ENCODE peak calls at places on chromosomes 12 and 14, in eight cellular contexts. D, N, E, C, H, K, P and V are unnamed samples.

GRCh38 chr12:11624126-11624525 is 25.3 kb upstream of the ETV6 start:
- DNase-seq in N (no peak), D (no peak), E (no peak), P (no peak), C (no peak), K (no peak), H (no peak), V (no peak)

GRCh38 chr12:42804928-42805327 is 215.4 kb upstream of the PRICKLE1 start:
- DNase-seq in H (no peak), K (no peak), P (no peak), N (no peak), C (no peak), D (no peak), E (no peak), V (no peak)

GRCh38 chr14:103395245-103395644 is 10.0 kb downstream of the MARK3 start:
- DNase-seq in K (no peak), E (no peak), C (no peak), D (no peak), H (no peak), P (no peak), N (no peak), V (no peak)

GRCh38 chr12:77998236-77998786 is 167.6 kb downstream of the NAV3 start:
- DNase-seq in E (no peak), K (no peak), H (peak), N (no peak), C (no peak), P (no peak), D (no peak), V (no peak)

GRCh38 chr14:104935955-104936354 is 11.3 kb downstream of the PLD4 start:
- DNase-seq in H (no peak), E (peak), D (no peak), P (no peak), N (no peak), K (no peak), C (no peak), V (no peak)

GRCh38 chr14:85599939-85600338 is 70.0 kb downstream of the FLRT2 start:
- DNase-seq in H (peak), N (no peak), C (no peak), K (no peak), P (no peak), E (no peak), D (peak), V (no peak)

GRCh38 chr12:43976027-43976426 is 140.1 kb downstream of the TMEM117 start:
- DNase-seq in K (no peak), E (no peak), C (no peak), H (no peak), D (no peak), P (no peak), N (no peak), V (no peak)

GRCh38 chr14:56660677-56661389 is 81.2 kb downstream of the TMEM260 start:
- DNase-seq in H (no peak), N (no peak), K (no peak), P (no peak), C (no peak), D (no peak), E (no peak), V (no peak)

GRCh38 chr14:73461478-73462077 is 3.2 kb upstream of the NUMB start:
- DNase-seq in P (no peak), H (no peak), K (no peak), E (no peak), D (no peak), C (no peak), N (no peak), V (no peak)

GRCh38 chr12:130683811-130684210 is 32.3 kb downstream of the RIMBP2 start:
- DNase-seq in C (no peak), E (no peak), D (no peak), K (no peak), P (no peak), H (no peak), N (no peak), V (no peak)

GRCh38 chr14:105884808-105885281 is 358.5 kb downstream of the TMEM121 start:
- DNase-seq in H (no peak), D (no peak), E (peak), C (no peak), P (no peak), K (peak), N (peak), V (no peak)

GRCh38 chr12:57319678-57320469 is 68.9 kb upstream of the STAC3 start:
- DNase-seq in H (no peak), C (no peak), K (no peak), D (no peak), E (peak), N (no peak), P (no peak), V (no peak)

GRCh38 chr12:42162198-42162597 is 17.5 kb upstream of the GXYLT1 start:
- DNase-seq in E (no peak), D (peak), P (no peak), C (peak), H (no peak), N (no peak), K (no peak), V (no peak)

GRCh38 chr14:50061664-50062437 is 54.5 kb downstream of the VCPKMT start:
- DNase-seq in P (peak), H (no peak), N (no peak), D (peak), E (peak), K (no peak), C (peak), V (no peak)

GRCh38 chr12:24012528-24012927 is 63.1 kb upstream of the SOX5 start:
- DNase-seq in P (no peak), D (peak), E (no peak), H (no peak), K (no peak), C (no peak), N (no peak), V (no peak)

GRCh38 chr12:68667896-68668295 is 18.9 kb upstream of the NUP107 start:
- DNase-seq in H (no peak), D (no peak), K (no peak), C (no peak), E (no peak), N (no peak), P (no peak), V (no peak)

GRCh38 chr14:69320581-69321365 is 60.8 kb downstream of the GALNT16 start:
- DNase-seq in C (no peak), N (peak), E (no peak), H (no peak), K (peak), D (no peak), P (no peak), V (no peak)

GRCh38 chr14:68261092-68261842 is 441.7 kb downstream of the RAD51B start:
- DNase-seq in K (no peak), P (no peak), E (no peak), D (no peak), C (no peak), H (no peak), N (no peak), V (no peak)

GRCh38 chr14:101082436-101083384 is 179.2 kb upstream of the RTL1 start:
- DNase-seq in K (no peak), H (no peak), N (no peak), P (no peak), C (no peak), D (no peak), E (no peak), V (no peak)

GRCh38 chr14:106509795-106510194 is 983.4 kb downstream of the TMEM121 start:
- DNase-seq in D (no peak), N (no peak), P (no peak), K (no peak), H (no peak), C (no peak), E (no peak), V (no peak)

GRCh38 chr12:62917066-62917465 is 17.9 kb downstream of the PPM1H start:
- DNase-seq in C (no peak), N (no peak), D (no peak), P (no peak), K (no peak), H (no peak), E (no peak), V (no peak)

GRCh38 chr12:16389594-16389993 is 42.1 kb downstream of the MGST1 start:
- DNase-seq in E (peak), P (no peak), C (no peak), D (peak), H (peak), N (no peak), K (no peak), V (no peak)

GRCh38 chr14:95156153-95156764 is 1.1 kb downstream of the DICER1 start:
- DNase-seq in E (peak), K (no peak), D (no peak), H (no peak), P (no peak), N (no peak), C (peak), V (no peak)

GRCh38 chr14:88554458-88555286 is at the start of gene PTPN21:
- DNase-seq in D (peak), P (peak), C (peak), H (no peak), K (peak), E (peak), N (peak), V (peak)

GRCh38 chr14:102795060-102795925 is 18.0 kb downstream of the TRAF3 start:
- DNase-seq in N (peak), D (peak), H (no peak), K (no peak), P (no peak), C (peak), E (peak), V (no peak)

GRCh38 chr14:24978862-24979724 is 70.9 kb downstream of the STXBP6 start:
- DNase-seq in H (no peak), K (no peak), P (no peak), D (peak), N (no peak), E (no peak), C (peak), V (no peak)

GRCh38 chr14:33282811-33283210 is 344.1 kb downstream of the NPAS3 start:
- DNase-seq in E (no peak), N (no peak), C (no peak), P (no peak), D (no peak), H (no peak), K (no peak), V (no peak)

GRCh38 chr12:125017801-125018200 is 24.4 kb downstream of the BRI3BP start:
- DNase-seq in P (no peak), N (no peak), D (no peak), E (no peak), C (no peak), H (no peak), K (no peak), V (no peak)

GRCh38 chr12:75890141-75890540 is 141.4 kb downstream of the PHLDA1 start:
- DNase-seq in D (no peak), C (no peak), K (no peak), P (no peak), H (no peak), E (peak), N (no peak), V (no peak)

GRCh38 chr12:124652661-124653060 is 85.2 kb upstream of the NCOR2 start:
- DNase-seq in P (no peak), H (no peak), D (no peak), C (no peak), N (no peak), E (no peak), K (peak), V (no peak)

GRCh38 chr14:32932921-32933622 is 5.6 kb upstream of the NPAS3 start:
- DNase-seq in E (peak), P (peak), H (no peak), K (peak), D (no peak), N (no peak), C (no peak), V (peak)

GRCh38 chr12:80636832-80637231 is 70.6 kb upstream of the MYF6 start:
- DNase-seq in E (no peak), C (no peak), K (no peak), P (no peak), D (no peak), N (no peak), H (no peak), V (no peak)

GRCh38 chr12:103657331-103657730 is 70.3 kb downstream of the STAB2 start:
- DNase-seq in N (no peak), H (no peak), E (no peak), D (no peak), K (no peak), C (peak), P (no peak), V (no peak)

GRCh38 chr12:11954181-11954580 is 116.6 kb upstream of the BCL2L14 start:
- DNase-seq in K (no peak), H (no peak), P (no peak), C (no peak), N (no peak), D (no peak), E (no peak), V (no peak)

GRCh38 chr12:51941669-51942455 is 9.6 kb upstream of the ACVR1B start:
- DNase-seq in C (peak), P (no peak), N (no peak), E (no peak), D (no peak), K (no peak), H (no peak), V (no peak)
- H3K27ac ChIP-seq in C (no peak), P (no peak), N (no peak), E (no peak), D (peak), K (no peak), H (no peak), V (no peak)

GRCh38 chr12:47707355-47707754 is 1.5 kb upstream of the RPAP3 start:
- DNase-seq in H (no peak), K (no peak), N (no peak), P (no peak), E (no peak), C (no peak), D (no peak), V (no peak)

GRCh38 chr12:47711448-47711847 is 5.6 kb upstream of the RPAP3 start:
- DNase-seq in P (no peak), D (no peak), K (no peak), E (no peak), N (no peak), C (no peak), H (no peak), V (no peak)

GRCh38 chr12:47710283-47710682 is 4.5 kb upstream of the RPAP3 start:
- DNase-seq in E (no peak), C (no peak), P (no peak), D (no peak), H (no peak), N (no peak), K (no peak), V (no peak)

GRCh38 chr12:47707905-47708543 is 2.2 kb upstream of the RPAP3 start:
- DNase-seq in C (peak), D (no peak), H (no peak), K (no peak), E (peak), P (no peak), N (no peak), V (no peak)

GRCh38 chr12:47709277-47710048 is 3.6 kb upstream of the RPAP3 start:
- DNase-seq in P (no peak), K (no peak), C (no peak), N (no peak), D (no peak), H (no peak), E (peak), V (no peak)
- H3K27ac ChIP-seq in P (no peak), K (no peak), C (no peak), N (no peak), D (no peak), H (peak), E (no peak), V (no peak)

DNA sequence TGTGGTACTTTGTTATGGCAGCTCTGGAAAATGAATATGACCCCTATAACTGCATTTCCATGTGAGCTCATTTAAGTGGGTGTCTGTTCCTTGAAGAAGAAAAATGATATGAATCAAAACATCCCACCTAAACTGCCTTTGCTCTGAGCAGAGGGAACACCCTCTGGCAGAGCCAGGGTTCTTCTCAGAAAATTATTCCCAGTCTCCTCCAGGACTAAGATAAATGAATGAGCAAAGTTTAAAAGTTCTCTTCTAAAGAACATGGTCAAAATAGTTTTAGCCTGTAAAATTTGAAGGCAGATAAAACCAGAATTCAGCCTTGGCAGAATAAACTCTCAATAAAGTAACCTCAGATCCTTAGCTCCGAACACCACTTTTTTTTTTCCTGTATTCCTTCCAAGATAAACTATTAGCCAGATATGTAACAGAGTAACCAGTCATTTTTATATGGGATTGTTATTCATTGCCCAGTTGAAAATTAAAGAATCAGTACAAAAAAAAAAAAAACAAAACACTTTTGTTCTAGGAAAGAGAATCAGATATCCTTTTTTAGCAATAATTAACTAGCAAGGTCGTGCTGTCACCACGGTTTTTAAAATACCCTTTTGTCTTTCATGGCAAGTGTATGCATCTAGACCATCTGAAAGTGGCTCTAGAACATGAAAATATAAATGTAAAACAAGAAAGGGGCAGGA is 60.7 kb downstream of the CAPZA3 start:
- DNase-seq in D (no peak), K (no peak), E (peak), P (no peak), H (no peak), N (no peak), C (no peak), V (no peak)
- H3K27ac ChIP-seq in D (no peak), K (no peak), E (no peak), P (peak), H (no peak), N (no peak), C (no peak), V (no peak)

DNA sequence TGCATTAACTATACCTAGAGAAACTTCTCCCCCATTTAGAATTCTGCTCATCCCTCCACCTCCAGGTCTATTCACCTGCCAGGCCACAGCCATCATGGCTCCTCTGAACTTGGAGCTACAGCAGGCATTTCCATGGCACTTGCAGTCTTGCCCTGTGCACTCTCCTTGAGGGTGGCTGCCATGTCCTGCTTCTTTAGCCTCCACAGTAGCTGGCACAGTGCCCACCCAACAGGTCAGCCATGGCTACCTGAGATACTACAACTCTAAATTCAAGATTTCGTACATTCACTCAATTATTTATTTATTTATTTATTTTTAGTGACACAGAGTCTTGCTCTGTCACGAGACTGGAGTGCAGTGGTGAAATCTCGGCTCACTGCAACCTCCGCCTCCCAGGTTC is 46.5 kb downstream of the GCH1 start:
- DNase-seq in K (no peak), H (no peak), C (no peak), N (no peak), E (no peak), P (no peak), D (no peak), V (no peak)
- H3K27ac ChIP-seq in K (no peak), H (no peak), C (no peak), N (no peak), E (no peak), P (no peak), D (no peak), V (no peak)

GRCh38 chr12:27193106-27193505 is 51.0 kb upstream of the STK38L start:
- DNase-seq in P (no peak), H (no peak), D (peak), E (no peak), C (peak), N (no peak), K (no peak), V (no peak)
- H3K27ac ChIP-seq in P (peak), H (no peak), D (peak), E (peak), C (peak), N (peak), K (no peak), V (no peak)

DNA sequence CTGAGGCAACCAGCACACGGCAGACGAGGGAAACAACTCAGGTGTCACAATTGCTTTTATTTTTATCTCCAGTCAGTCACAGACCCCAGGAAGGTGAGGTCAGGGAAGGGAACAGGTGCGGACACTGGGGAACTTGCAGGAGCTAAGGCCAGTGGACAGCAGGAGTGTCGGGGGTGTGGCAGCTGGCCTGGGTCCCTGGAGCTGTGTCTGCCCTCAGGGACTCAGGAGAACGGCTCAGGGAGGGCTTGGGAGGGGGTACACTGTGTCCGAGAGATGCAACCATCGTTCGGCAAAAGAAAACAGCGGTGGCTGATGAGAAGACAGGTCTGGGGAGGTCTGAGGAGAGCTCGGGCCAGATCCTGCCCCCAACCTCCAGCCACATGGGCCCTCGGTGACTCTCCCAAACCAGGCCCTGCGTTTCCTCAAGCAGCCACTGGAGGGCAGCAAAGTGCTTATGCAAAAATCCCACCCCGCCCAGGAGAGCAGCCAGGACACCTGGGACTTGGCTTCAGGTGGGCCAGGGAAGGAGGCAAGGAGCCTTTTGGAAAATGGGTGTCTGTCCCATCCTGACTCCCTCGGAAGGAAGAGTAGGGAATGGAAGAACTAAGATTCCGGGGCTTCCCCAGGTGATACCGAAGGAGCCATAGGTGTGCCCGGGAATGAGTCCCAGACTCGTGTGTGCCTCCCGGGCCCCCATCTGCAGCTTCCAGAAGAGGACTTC is 24.1 kb upstream of the BCDIN3D start:
- DNase-seq in C (peak), N (peak), H (no peak), D (peak), K (peak), P (peak), E (peak), V (no peak)
- H3K27ac ChIP-seq in C (no peak), N (no peak), H (no peak), D (peak), K (no peak), P (no peak), E (no peak), V (no peak)

DNA sequence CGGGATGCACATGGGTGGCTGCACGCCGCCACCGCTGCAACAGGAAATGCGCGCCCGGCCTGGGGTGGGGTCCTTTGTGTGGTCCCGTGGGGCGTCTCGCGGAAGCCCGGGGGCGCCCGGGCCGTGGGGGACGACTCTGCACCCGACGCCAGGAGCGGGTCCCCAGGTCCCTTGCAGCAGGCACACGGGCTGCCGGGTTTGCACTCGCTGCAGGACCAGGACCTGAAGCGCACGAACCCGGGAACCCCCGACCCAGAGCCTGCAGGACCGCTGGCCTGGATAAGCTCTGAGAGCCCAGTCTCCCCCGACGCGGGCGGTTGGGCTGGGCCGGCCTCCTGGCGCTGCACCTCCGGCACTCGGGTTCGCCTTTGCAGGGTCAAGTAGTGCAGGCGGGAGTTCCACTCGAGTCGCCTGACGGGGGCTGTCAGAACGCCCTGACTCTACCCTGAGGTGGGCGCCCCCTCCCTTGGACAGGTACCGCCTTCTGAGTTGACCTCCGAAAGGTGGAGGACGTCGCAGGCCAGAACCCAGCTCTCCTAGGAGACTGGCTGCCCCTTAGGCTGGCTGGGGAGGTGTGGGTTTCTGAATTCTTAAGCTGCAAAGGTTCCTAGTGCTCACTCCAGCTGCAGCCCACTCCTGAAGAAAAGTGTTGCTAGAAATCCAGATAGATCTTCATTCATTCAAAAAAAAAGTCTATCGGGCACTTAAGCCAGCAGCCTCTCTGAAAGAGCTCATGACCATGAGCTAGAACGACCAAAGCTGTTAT is 67.9 kb downstream of the RNF34 start:
- DNase-seq in N (no peak), K (peak), D (peak), C (no peak), E (peak), H (no peak), P (no peak), V (no peak)
- H3K27ac ChIP-seq in N (peak), K (peak), D (no peak), C (peak), E (no peak), H (peak), P (no peak), V (peak)